ENCODE peak calls at places on chromosomes 2 and 18, in four cellular contexts. K, Q, O and R are unnamed samples.
A peak's percentile ranks its signal among the peaks of the same experiment; 100 is the strongest.

GRCh38 chr2:237227190-237227988 is 141.7 kb downstream of the COPS8 start:
- DNase-seq in K (no peak), Q (no peak), O (no peak), R (no peak)

GRCh38 chr2:26299488-26300092 is 46.4 kb upstream of the SELENOI start:
- DNase-seq in K (no peak), Q (no peak), O (no peak), R (no peak)

GRCh38 chr2:187453078-187453641 is 5.1 kb upstream of the CALCRL start:
- DNase-seq in K (no peak), Q (peak; percentile 20), O (no peak), R (no peak)

GRCh38 chr2:46803911-46804670 is 111.5 kb downstream of the MCFD2 start:
- DNase-seq in K (peak; percentile 85), Q (no peak), O (no peak), R (no peak)

GRCh38 chr2:190891913-190892312 is 11.3 kb downstream of the GLS start:
- DNase-seq in K (no peak), Q (no peak), O (no peak), R (no peak)

GRCh38 chr2:173210270-173211196 is 134.9 kb downstream of the MAP3K20 start:
- DNase-seq in K (peak; percentile 72), Q (peak; percentile 92), O (peak; percentile 32), R (peak; percentile 52)

GRCh38 chr2:218272531-218273212 is 2.4 kb downstream of the PNKD start:
- DNase-seq in K (peak; percentile 85), Q (peak; percentile 77), O (peak; percentile 67), R (peak; percentile 87)

GRCh38 chr2:126781206-126781605 is 117.5 kb upstream of the TEX51 start:
- DNase-seq in K (no peak), Q (no peak), O (no peak), R (no peak)

GRCh38 chr18:24369420-24369819 is 28.2 kb downstream of the OSBPL1A start:
- DNase-seq in K (no peak), Q (no peak), O (no peak), R (no peak)

GRCh38 chr2:67825476-67825875 is 237.3 kb downstream of the C1D start:
- DNase-seq in K (no peak), Q (no peak), O (no peak), R (no peak)

GRCh38 chr2:110678457-110679336 is 834 bp upstream of the BUB1 start:
- DNase-seq in K (no peak), Q (no peak), O (peak; percentile 26), R (no peak)

GRCh38 chr18:13611058-13611615 is 115.2 kb downstream of the FAM210A start:
- DNase-seq in K (peak; percentile 60), Q (no peak), O (no peak), R (no peak)

GRCh38 chr2:38190542-38191218 is 114.7 kb upstream of the CYP1B1 start:
- DNase-seq in K (no peak), Q (no peak), O (no peak), R (no peak)

GRCh38 chr2:50014168-50014567 is 859.9 kb upstream of the FSHR start:
- DNase-seq in K (no peak), Q (no peak), O (no peak), R (no peak)

GRCh38 chr2:240376739-240377138 is 58.7 kb upstream of the GPC1 start:
- DNase-seq in K (no peak), Q (no peak), O (no peak), R (no peak)

GRCh38 chr2:239811001-239811798 is 213.9 kb downstream of the NDUFA10 start:
- DNase-seq in K (no peak), Q (no peak), O (no peak), R (no peak)

GRCh38 chr2:131488306-131489205 is 3.6 kb downstream of the MZT2A start:
- DNase-seq in K (no peak), Q (no peak), O (no peak), R (no peak)

GRCh38 chr2:240931319-240931949 is 25.3 kb downstream of the CROCC2 start:
- DNase-seq in K (no peak), Q (no peak), O (no peak), R (no peak)

DNA sequence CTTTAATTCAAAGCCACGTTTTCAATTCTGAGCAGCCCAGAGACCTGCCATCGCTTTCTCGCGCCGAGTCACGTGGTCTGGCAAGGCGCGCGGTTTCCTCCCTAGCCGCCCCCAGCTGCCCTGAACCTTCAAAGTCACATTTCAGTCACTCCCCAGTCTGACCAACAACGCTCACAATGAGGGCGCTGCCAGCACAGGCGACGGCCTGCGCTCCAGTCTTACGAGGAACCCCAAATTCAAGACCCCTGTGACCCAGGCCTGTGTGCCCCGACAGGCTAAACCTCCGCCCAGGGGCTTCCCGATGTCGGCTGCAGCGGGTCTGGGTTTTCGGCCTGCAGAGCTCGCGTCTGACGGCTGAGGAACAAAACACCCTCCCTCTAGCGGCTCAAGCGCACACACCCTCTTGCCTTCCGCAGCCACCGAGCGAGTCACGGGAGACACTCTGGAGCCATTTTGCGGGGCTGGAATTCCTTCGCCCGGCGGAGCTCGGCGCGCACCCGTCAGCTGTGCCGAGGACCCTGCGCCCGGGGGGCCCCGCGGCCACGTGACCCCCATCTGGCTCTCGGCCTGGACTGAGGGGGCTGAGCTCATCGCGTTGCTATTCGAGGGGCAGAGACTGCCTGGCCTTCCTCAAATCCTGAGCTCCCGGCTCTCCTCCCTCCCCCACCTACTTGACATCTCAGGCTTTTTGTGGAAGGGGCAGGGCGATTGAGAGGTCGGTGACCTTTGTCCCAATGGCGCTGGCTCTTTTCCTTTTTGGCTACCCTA is 69.9 kb upstream of the ITGB6 start:
- DNase-seq in K (peak; percentile 80), Q (no peak), O (peak; percentile 74), R (no peak)
- TF ChIP-seq POLR2AphosphoS5 in K (peak; percentile 92), Q (peak; percentile 71), O (no peak), R (no peak)

GRCh38 chr2:55022486-55022885 is 27.8 kb downstream of the RTN4 start:
- DNase-seq in K (no peak), Q (no peak), O (no peak), R (no peak)
- TF ChIP-seq POLR2AphosphoS5 in K (no peak), Q (no peak), O (no peak), R (no peak)

DNA sequence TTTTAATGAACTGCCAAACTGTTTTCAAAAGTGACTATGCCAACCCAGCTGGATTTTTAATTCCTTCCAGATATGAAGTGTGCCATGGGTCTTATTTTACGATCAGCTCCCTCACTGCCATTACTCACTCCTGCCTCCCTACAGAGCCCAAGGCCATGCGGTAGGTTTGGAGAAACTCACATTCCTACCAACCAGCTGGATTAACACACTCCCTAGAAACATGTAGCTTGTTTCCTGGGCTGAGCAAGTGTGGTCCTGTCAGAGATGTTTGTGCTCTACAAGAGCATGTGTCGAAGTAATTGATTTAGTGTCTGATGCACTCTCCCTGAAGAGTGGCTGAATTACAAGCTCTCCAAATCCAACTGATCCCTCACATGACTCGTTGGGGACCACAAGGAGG is 82.5 kb downstream of the SPP2 start:
- DNase-seq in K (peak; percentile 56), Q (no peak), O (no peak), R (no peak)
- TF ChIP-seq POLR2AphosphoS5 in K (no peak), Q (no peak), O (no peak), R (no peak)

GRCh38 chr2:172084484-172084733 is 898 bp upstream of the DLX1 start:
- DNase-seq in K (no peak), Q (no peak), O (no peak), R (no peak)
- TF ChIP-seq POLR2AphosphoS5 in K (no peak), Q (no peak), O (no peak), R (peak; percentile 30)

GRCh38 chr2:231189571-231190495 is 8.6 kb upstream of the ARMC9 start:
- DNase-seq in K (no peak), Q (no peak), O (no peak), R (no peak)

GRCh38 chr2:231190531-231191197 is 7.8 kb upstream of the ARMC9 start:
- DNase-seq in K (peak; percentile 66), Q (no peak), O (no peak), R (no peak)

GRCh38 chr2:231187736-231188505 is 10.5 kb upstream of the ARMC9 start:
- DNase-seq in K (no peak), Q (no peak), O (no peak), R (no peak)

GRCh38 chr2:231188506-231189170 is 9.8 kb upstream of the ARMC9 start:
- DNase-seq in K (no peak), Q (no peak), O (no peak), R (no peak)

GRCh38 chr2:231189171-231189530 is 9.3 kb upstream of the ARMC9 start:
- DNase-seq in K (no peak), Q (no peak), O (no peak), R (no peak)
- TF ChIP-seq POLR2AphosphoS5 in K (no peak), Q (no peak), O (no peak), R (no peak)

GRCh38 chr18:60147326-60147725 is 225.2 kb downstream of the MC4R start:
- DNase-seq in K (no peak), Q (no peak), O (no peak), R (no peak)
- TF ChIP-seq POLR2AphosphoS5 in K (no peak), Q (no peak), O (no peak), R (no peak)

DNA sequence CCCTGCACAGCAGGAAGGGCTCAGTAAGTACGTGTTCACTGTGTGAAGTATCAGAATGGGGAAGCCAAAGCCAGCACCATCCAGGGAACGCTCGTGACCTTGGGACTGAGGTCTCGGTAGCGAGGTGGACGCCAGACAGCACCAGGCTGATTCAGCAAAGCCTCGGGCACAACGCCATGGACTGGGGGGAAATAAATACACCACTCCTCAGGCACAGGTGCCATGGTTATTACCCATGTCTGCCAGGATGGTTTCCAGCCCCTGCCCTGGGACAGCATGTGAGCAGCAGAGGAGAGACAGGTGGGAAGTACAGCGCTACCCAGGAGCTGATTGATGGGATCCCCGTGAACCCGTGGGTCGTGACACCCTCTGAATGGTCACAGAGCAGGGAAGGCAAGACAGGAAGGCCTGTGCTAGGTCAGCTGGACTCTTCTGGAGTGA is 53.0 kb downstream of the REEP1 start:
- DNase-seq in K (no peak), Q (no peak), O (no peak), R (no peak)
- TF ChIP-seq POLR2AphosphoS5 in K (no peak), Q (no peak), O (no peak), R (no peak)